ENCODE peak calls at places on chromosomes 5 and 9, in eight cellular contexts. L is GM23338, A is HCT116, J is endothelial cell of umbilical vein, F is K562, W is HepG2, G is GM12878, I is H1. H is an unnamed sample.

GRCh38 chr5:67414712-67415111 is 218.1 kb upstream of the CD180 start:
- DNase-seq in L (peak), A (no peak), J (no peak), F (no peak), W (no peak), G (no peak), I (no peak), H (no peak)

GRCh38 chr9:121654497-121655140 is 3.2 kb downstream of the DAB2IP start:
- DNase-seq in L (no peak), A (no peak), J (no peak), F (no peak), W (no peak), G (no peak), I (no peak), H (no peak)

GRCh38 chr9:23232831-23233230 is 593.2 kb downstream of the ELAVL2 start:
- DNase-seq in L (peak), A (no peak), J (no peak), F (no peak), W (no peak), G (no peak), I (no peak), H (no peak)

GRCh38 chr5:126044111-126044668 is 379.0 kb upstream of the GRAMD2B start:
- DNase-seq in L (no peak), A (no peak), J (no peak), F (no peak), W (no peak), G (no peak), I (no peak), H (no peak)

GRCh38 chr5:86880785-86881492 is 263.2 kb downstream of the COX7C start:
- DNase-seq in L (peak), A (peak), J (peak), F (peak), W (peak), G (peak), I (peak), H (peak)

GRCh38 chr9:134623408-134624066 is 18.1 kb upstream of the COL5A1 start:
- DNase-seq in L (no peak), A (no peak), J (no peak), F (no peak), W (no peak), G (no peak), I (no peak), H (no peak)

GRCh38 chr9:95515272-95516113 is 1.3 kb downstream of the PTCH1 start:
- DNase-seq in L (peak), A (no peak), J (peak), F (peak), W (no peak), G (no peak), I (peak), H (no peak)

GRCh38 chr5:347712-348284 is 26.3 kb downstream of the AHRR start:
- DNase-seq in L (no peak), A (no peak), J (no peak), F (no peak), W (no peak), G (no peak), I (no peak), H (no peak)

GRCh38 chr5:173201636-173202265 is 33.3 kb downstream of the NKX2-5 start:
- DNase-seq in L (no peak), A (peak), J (no peak), F (no peak), W (peak), G (no peak), I (no peak), H (no peak)

GRCh38 chr5:170497311-170498038 is 6.3 kb upstream of the KCNIP1 start:
- DNase-seq in L (no peak), A (no peak), J (no peak), F (no peak), W (no peak), G (no peak), I (no peak), H (no peak)

GRCh38 chr9:82201186-82201585 is 212.6 kb downstream of the SPATA31D1 start:
- DNase-seq in L (no peak), A (no peak), J (no peak), F (no peak), W (no peak), G (no peak), I (no peak), H (no peak)

GRCh38 chr5:55575815-55576583 is 41.2 kb upstream of the PLPP1 start:
- DNase-seq in L (no peak), A (no peak), J (no peak), F (no peak), W (peak), G (no peak), I (peak), H (no peak)

GRCh38 chr5:69238760-69239251 is 4.1 kb downstream of the CDK7 start:
- DNase-seq in L (no peak), A (peak), J (peak), F (no peak), W (no peak), G (no peak), I (no peak), H (no peak)

GRCh38 chr9:124389146-124389939 is 25.9 kb downstream of the PSMB7 start:
- DNase-seq in L (no peak), A (no peak), J (no peak), F (no peak), W (no peak), G (no peak), I (no peak), H (no peak)

GRCh38 chr9:93826209-93826608 is 128.9 kb downstream of the BARX1 start:
- DNase-seq in L (peak), A (no peak), J (no peak), F (no peak), W (no peak), G (no peak), I (peak), H (no peak)

GRCh38 chr5:6338871-6339270 is 39.5 kb downstream of the MED10 start:
- DNase-seq in L (no peak), A (no peak), J (no peak), F (no peak), W (no peak), G (no peak), I (no peak), H (no peak)

GRCh38 chr5:86526811-86527348 is 90.9 kb upstream of the COX7C start:
- DNase-seq in L (no peak), A (no peak), J (no peak), F (peak), W (no peak), G (no peak), I (no peak), H (no peak)

GRCh38 chr9:94772128-94772527 is 45.6 kb downstream of the AOPEP start:
- DNase-seq in L (no peak), A (no peak), J (no peak), F (peak), W (no peak), G (no peak), I (no peak), H (no peak)

DNA sequence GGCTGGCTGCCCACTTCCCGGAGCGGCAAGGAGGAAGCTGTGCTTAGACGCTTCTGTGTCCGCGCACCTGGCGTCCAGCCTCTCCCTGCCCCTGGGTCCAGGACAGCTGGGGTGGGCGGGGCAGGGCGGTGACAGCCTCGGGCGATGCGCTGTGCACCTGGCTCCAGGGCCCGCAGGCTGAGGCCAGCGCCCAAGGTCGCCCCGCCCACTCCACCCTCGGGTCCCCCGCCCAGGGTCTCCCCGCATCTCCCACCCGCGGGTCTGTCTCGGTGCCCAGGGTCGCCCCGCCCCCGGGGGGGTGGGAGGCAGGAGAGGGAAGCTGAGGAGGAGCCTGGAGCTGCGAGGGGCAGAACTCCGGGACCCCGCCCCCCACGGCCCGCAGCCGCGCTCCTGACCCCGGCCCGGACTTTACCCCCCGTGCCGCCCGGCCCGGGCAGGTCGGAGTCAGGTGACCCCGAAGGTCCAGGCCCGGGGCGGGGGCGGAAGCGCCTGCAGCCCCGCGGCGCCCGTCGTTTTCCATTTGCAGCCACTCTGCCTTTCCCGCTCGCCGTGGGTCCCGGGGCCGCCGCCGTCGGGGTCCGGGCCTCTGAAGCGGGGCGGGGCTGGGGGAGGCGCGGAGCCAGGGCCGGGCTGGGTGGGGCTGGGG is at the start of gene ENTPD8:
- DNase-seq in L (peak), A (no peak), J (no peak), F (peak), W (peak), G (no peak), I (peak), H (no peak)
- TF ChIP-seq EZH2 in L (no peak), A (no peak), J (no peak), F (no peak), W (no peak), G (no peak), I (no peak), H (no peak)

DNA sequence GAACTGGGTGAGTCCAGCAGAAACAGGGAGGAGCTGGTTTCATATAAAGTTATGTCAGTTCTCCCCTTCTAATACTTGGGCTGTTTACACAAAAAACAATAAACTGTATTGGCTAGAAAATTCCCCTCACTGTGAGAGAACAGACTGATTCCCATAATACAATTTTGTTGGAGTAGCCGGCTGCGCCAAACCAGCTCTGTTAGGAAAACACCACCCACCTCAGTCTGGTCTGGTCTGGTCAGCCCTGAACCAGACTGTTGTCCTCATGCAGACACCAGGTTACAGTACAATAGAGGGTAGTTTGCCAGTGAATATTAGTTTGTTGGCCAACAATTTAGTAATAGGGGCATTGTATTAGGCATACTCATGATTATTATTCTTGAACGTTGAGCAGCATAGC is 356.4 kb downstream of the EFNA5 start:
- DNase-seq in L (no peak), A (no peak), J (no peak), F (no peak), W (no peak), G (no peak), I (no peak), H (no peak)
- TF ChIP-seq POLR2AphosphoS5 in L (no peak), A (no peak), J (no peak), F (no peak), W (no peak), G (no peak), I (no peak), H (no peak)

GRCh38 chr5:124599048-124599973 is 147.1 kb downstream of the ZNF608 start:
- DNase-seq in L (no peak), A (no peak), J (peak), F (no peak), W (peak), G (peak), I (no peak), H (no peak)
- TF ChIP-seq EZH2 in L (no peak), A (no peak), J (no peak), F (no peak), W (no peak), G (no peak), I (no peak), H (no peak)

GRCh38 chr9:131094015-131094414 is 2.3 kb upstream of the AIF1L start:
- DNase-seq in L (no peak), A (no peak), J (no peak), F (peak), W (no peak), G (no peak), I (no peak), H (no peak)
- TF ChIP-seq POLR2AphosphoS5 in L (no peak), A (no peak), J (no peak), F (no peak), W (no peak), G (no peak), I (no peak), H (no peak)

GRCh38 chr9:110021891-110022290 is 186.1 kb downstream of the C9orf152 start:
- DNase-seq in L (no peak), A (no peak), J (peak), F (no peak), W (no peak), G (peak), I (no peak), H (no peak)

GRCh38 chr9:110013064-110013463 is 194.9 kb downstream of the C9orf152 start:
- DNase-seq in L (no peak), A (no peak), J (no peak), F (no peak), W (no peak), G (no peak), I (no peak), H (no peak)

GRCh38 chr9:110015759-110016158 is 192.2 kb downstream of the C9orf152 start:
- DNase-seq in L (no peak), A (peak), J (peak), F (no peak), W (no peak), G (no peak), I (no peak), H (no peak)

GRCh38 chr9:110016340-110016739 is 191.6 kb downstream of the C9orf152 start:
- DNase-seq in L (no peak), A (peak), J (peak), F (no peak), W (peak), G (no peak), I (no peak), H (no peak)
- TF ChIP-seq EZH2 in L (no peak), A (no peak), J (no peak), F (no peak), W (no peak), G (no peak), I (no peak), H (no peak)

H was measured in SK-N-MC.